ENCODE peak calls at places on chromosomes 7 and 10, in eight cellular contexts. Z is endothelial cell, O is left ventricle myocardium inferior, I is lower leg skin, U is astrocyte, R is glutamatergic neuron, W is A549, M is nephron progenitor cell. C is an unnamed sample.

GRCh38 chr7:47045592-47045991 is 536.3 kb downstream of the TNS3 start:
- DNase-seq in Z (no peak), O (no peak), I (no peak), U (no peak), R (no peak), W (no peak), M (no peak), C (no peak)

GRCh38 chr10:55305281-55305680 is 504.2 kb upstream of the PCDH15 start:
- DNase-seq in Z (no peak), O (no peak), I (no peak), U (no peak), R (no peak), W (no peak), M (no peak), C (no peak)

GRCh38 chr7:44147026-44147881 is 6.1 kb upstream of the MYL7 start:
- DNase-seq in Z (no peak), O (peak; percentile 16), I (no peak), U (no peak), R (peak; percentile 96), W (no peak), M (peak; percentile 30), C (peak; percentile 72)

GRCh38 chr10:49579621-49580020 is 30.5 kb upstream of the SLC18A3 start:
- DNase-seq in Z (no peak), O (no peak), I (no peak), U (peak; percentile 78), R (no peak), W (no peak), M (no peak), C (no peak)

GRCh38 chr7:128940494-128941322 is 3.0 kb downstream of the IRF5 start:
- DNase-seq in Z (no peak), O (peak; percentile 66), I (peak; percentile 49), U (no peak), R (no peak), W (no peak), M (no peak), C (no peak)

GRCh38 chr10:43899224-43899959 is 250.7 kb upstream of the ZNF32 start:
- DNase-seq in Z (no peak), O (no peak), I (peak; percentile 58), U (no peak), R (no peak), W (no peak), M (no peak), C (no peak)

GRCh38 chr10:103949728-103950127 is 17.2 kb upstream of the SLK start:
- DNase-seq in Z (no peak), O (no peak), I (no peak), U (no peak), R (no peak), W (no peak), M (no peak), C (no peak)

GRCh38 chr7:1558181-1558811 is 2.3 kb upstream of the TMEM184A start:
- DNase-seq in Z (no peak), O (peak; percentile 65), I (no peak), U (no peak), R (peak; percentile 69), W (no peak), M (no peak), C (no peak)

GRCh38 chr7:2483495-2483894 is 7.3 kb upstream of the GRIFIN start:
- DNase-seq in Z (no peak), O (no peak), I (no peak), U (no peak), R (no peak), W (no peak), M (no peak), C (no peak)

GRCh38 chr10:18875480-18875879 is 173.1 kb upstream of the MALRD1 start:
- DNase-seq in Z (no peak), O (no peak), I (no peak), U (no peak), R (no peak), W (no peak), M (no peak), C (no peak)

GRCh38 chr10:29949411-29950011 is 109.9 kb downstream of the JCAD start:
- DNase-seq in Z (no peak), O (no peak), I (no peak), U (peak; percentile 99), R (no peak), W (no peak), M (no peak), C (no peak)

GRCh38 chr10:58334817-58335305 is at the start of gene UBE2D1:
- DNase-seq in Z (peak; percentile 82), O (peak; percentile 94), I (peak; percentile 78), U (peak; percentile 54), R (peak; percentile 92), W (peak; percentile 77), M (peak; percentile 91), C (peak; percentile 86)

GRCh38 chr7:2208712-2209111 is 24.0 kb downstream of the MAD1L1 start:
- DNase-seq in Z (no peak), O (no peak), I (no peak), U (no peak), R (no peak), W (no peak), M (no peak), C (no peak)

GRCh38 chr7:41882271-41882670 is 179.4 kb upstream of the INHBA start:
- DNase-seq in Z (no peak), O (no peak), I (no peak), U (no peak), R (no peak), W (no peak), M (no peak), C (no peak)

GRCh38 chr7:25408861-25409260 is 180.6 kb upstream of the NPVF start:
- DNase-seq in Z (no peak), O (no peak), I (no peak), U (no peak), R (no peak), W (no peak), M (no peak), C (no peak)

GRCh38 chr10:128781636-128782035 is 655.4 kb upstream of the MKI67 start:
- DNase-seq in Z (no peak), O (no peak), I (no peak), U (no peak), R (no peak), W (no peak), M (no peak), C (no peak)

GRCh38 chr10:61142987-61143386 is 199.0 kb upstream of the RHOBTB1 start:
- DNase-seq in Z (no peak), O (no peak), I (no peak), U (no peak), R (no peak), W (no peak), M (no peak), C (no peak)
- TF ChIP-seq CTCF in Z (no peak), O (no peak), I (no peak), U (no peak), R (no peak), W (no peak), M (no peak), C (no peak)

GRCh38 chr10:132163278-132163765 is 23.4 kb upstream of the DPYSL4 start:
- DNase-seq in Z (peak; percentile 59), O (no peak), I (no peak), U (no peak), R (peak; percentile 80), W (peak; percentile 75), M (peak; percentile 72), C (no peak)
- TF ChIP-seq CTCF in Z (peak; percentile 92), O (peak; percentile 33), I (no peak), U (no peak), R (peak; percentile 91), W (no peak), M (peak; percentile 22), C (no peak)

GRCh38 chr7:40186586-40186985 is 51.8 kb downstream of the SUGCT start:
- DNase-seq in Z (no peak), O (no peak), I (no peak), U (no peak), R (no peak), W (no peak), M (no peak), C (no peak)
- TF ChIP-seq CTCF in Z (no peak), O (no peak), I (no peak), U (no peak), R (peak; percentile 11), W (no peak), M (no peak), C (no peak)

GRCh38 chr10:34286136-34286739 is 528.9 kb downstream of the PARD3 start:
- DNase-seq in Z (no peak), O (no peak), I (no peak), U (peak; percentile 37), R (no peak), W (no peak), M (no peak), C (no peak)
- TF ChIP-seq CTCF in Z (no peak), O (no peak), I (no peak), U (no peak), R (no peak), W (no peak), M (no peak), C (no peak)

GRCh38 chr10:84543077-84543476 is 214.7 kb downstream of the CCSER2 start:
- DNase-seq in Z (no peak), O (no peak), I (no peak), U (no peak), R (no peak), W (no peak), M (no peak), C (no peak)

GRCh38 chr10:84540617-84541288 is 212.4 kb downstream of the CCSER2 start:
- DNase-seq in Z (peak; percentile 89), O (peak; percentile 53), I (peak; percentile 42), U (peak; percentile 31), R (peak; percentile 90), W (peak; percentile 62), M (peak; percentile 85), C (no peak)

GRCh38 chr10:84542552-84542951 is 214.2 kb downstream of the CCSER2 start:
- DNase-seq in Z (no peak), O (no peak), I (no peak), U (no peak), R (peak; percentile 37), W (no peak), M (no peak), C (no peak)

GRCh38 chr10:84540022-84540616 is 211.7 kb downstream of the CCSER2 start:
- DNase-seq in Z (no peak), O (no peak), I (no peak), U (peak; percentile 89), R (no peak), W (peak; percentile 33), M (no peak), C (no peak)

GRCh38 chr10:84541289-84541637 is 212.9 kb downstream of the CCSER2 start:
- DNase-seq in Z (no peak), O (no peak), I (no peak), U (no peak), R (peak; percentile 36), W (no peak), M (no peak), C (no peak)
- TF ChIP-seq CTCF in Z (no peak), O (no peak), I (no peak), U (no peak), R (no peak), W (no peak), M (no peak), C (no peak)